ENCODE peak calls at places on chromosomes 4 and X, in seven cellular contexts. One of them, this sample, is unnamed.

GRCh38 chr4:15043922-15044321 is 41.6 kb downstream of the CPEB2 start:
- DNase-seq in upper lobe of left lung: no peak
- DNase-seq in lung: no peak
- DNase-seq in left ventricle myocardium inferior: no peak
- DNase-seq in foreskin fibroblast: no peak
- DNase-seq in RWPE1: no peak
- DNase-seq in cardiac fibroblast: no peak
- DNase-seq in this sample: peak; percentile 8

GRCh38 chr4:56229947-56230346 is 157.3 kb downstream of the AASDH start:
- DNase-seq in upper lobe of left lung: no peak
- DNase-seq in lung: no peak
- DNase-seq in left ventricle myocardium inferior: no peak
- DNase-seq in foreskin fibroblast: no peak
- DNase-seq in RWPE1: no peak
- DNase-seq in cardiac fibroblast: no peak
- DNase-seq in this sample: no peak

GRCh38 chr4:55553442-55553841 is 6.7 kb upstream of the CLOCK start:
- DNase-seq in upper lobe of left lung: peak; percentile 41
- DNase-seq in lung: peak; percentile 44
- DNase-seq in left ventricle myocardium inferior: no peak
- DNase-seq in foreskin fibroblast: peak; percentile 67
- DNase-seq in RWPE1: no peak
- DNase-seq in cardiac fibroblast: peak; percentile 72
- DNase-seq in this sample: peak; percentile 45

GRCh38 chrX:122770581-122770980 is 413.5 kb upstream of the GRIA3 start:
- DNase-seq in upper lobe of left lung: no peak
- DNase-seq in lung: no peak
- DNase-seq in left ventricle myocardium inferior: no peak
- DNase-seq in foreskin fibroblast: no peak
- DNase-seq in RWPE1: no peak
- DNase-seq in cardiac fibroblast: peak; percentile 0
- DNase-seq in this sample: no peak

GRCh38 chrX:63330681-63331080 is 20.5 kb downstream of the SPIN4 start:
- DNase-seq in upper lobe of left lung: no peak
- DNase-seq in lung: no peak
- DNase-seq in left ventricle myocardium inferior: no peak
- DNase-seq in foreskin fibroblast: no peak
- DNase-seq in RWPE1: peak; percentile 26
- DNase-seq in cardiac fibroblast: peak; percentile 36
- DNase-seq in this sample: no peak

GRCh38 chrX:38375888-38376287 is 23.5 kb downstream of the OTC start:
- DNase-seq in upper lobe of left lung: no peak
- DNase-seq in lung: no peak
- DNase-seq in left ventricle myocardium inferior: no peak
- DNase-seq in foreskin fibroblast: peak; percentile 15
- DNase-seq in RWPE1: no peak
- DNase-seq in cardiac fibroblast: peak; percentile 21
- DNase-seq in this sample: peak; percentile 17

GRCh38 chr4:158863296-158863695 is 94.5 kb downstream of the FNIP2 start:
- DNase-seq in upper lobe of left lung: no peak
- DNase-seq in lung: no peak
- DNase-seq in left ventricle myocardium inferior: no peak
- DNase-seq in foreskin fibroblast: no peak
- DNase-seq in RWPE1: no peak
- DNase-seq in cardiac fibroblast: no peak
- DNase-seq in this sample: no peak

GRCh38 chrX:73817381-73818199 is 254.6 kb downstream of the CHIC1 start:
- DNase-seq in upper lobe of left lung: no peak
- DNase-seq in lung: no peak
- DNase-seq in left ventricle myocardium inferior: no peak
- DNase-seq in foreskin fibroblast: peak; percentile 20
- DNase-seq in RWPE1: no peak
- DNase-seq in cardiac fibroblast: no peak
- DNase-seq in this sample: no peak

GRCh38 chrX:100625985-100626491 is 10.6 kb downstream of the TSPAN6 start:
- DNase-seq in upper lobe of left lung: no peak
- DNase-seq in lung: no peak
- DNase-seq in left ventricle myocardium inferior: no peak
- DNase-seq in foreskin fibroblast: peak; percentile 46
- DNase-seq in RWPE1: no peak
- DNase-seq in cardiac fibroblast: no peak
- DNase-seq in this sample: no peak

GRCh38 chrX:79366888-79367749 is at the start of gene ITM2A:
- DNase-seq in upper lobe of left lung: peak; percentile 23
- DNase-seq in lung: no peak
- DNase-seq in left ventricle myocardium inferior: peak; percentile 32
- DNase-seq in foreskin fibroblast: peak; percentile 8
- DNase-seq in RWPE1: no peak
- DNase-seq in cardiac fibroblast: peak; percentile 2
- DNase-seq in this sample: peak; percentile 1

GRCh38 chr4:2570036-2570435 is 33.6 kb downstream of the FAM193A start:
- DNase-seq in upper lobe of left lung: no peak
- DNase-seq in lung: no peak
- DNase-seq in left ventricle myocardium inferior: no peak
- DNase-seq in foreskin fibroblast: no peak
- DNase-seq in RWPE1: no peak
- DNase-seq in cardiac fibroblast: no peak
- DNase-seq in this sample: no peak

GRCh38 chr4:76804060-76804459 is 93.9 kb downstream of the SOWAHB start:
- DNase-seq in upper lobe of left lung: no peak
- DNase-seq in lung: no peak
- DNase-seq in left ventricle myocardium inferior: no peak
- DNase-seq in foreskin fibroblast: no peak
- DNase-seq in RWPE1: no peak
- DNase-seq in cardiac fibroblast: peak; percentile 75
- DNase-seq in this sample: no peak

GRCh38 chr4:138558886-138559285 is 316.7 kb upstream of the SLC7A11 start:
- DNase-seq in upper lobe of left lung: no peak
- DNase-seq in lung: no peak
- DNase-seq in left ventricle myocardium inferior: no peak
- DNase-seq in foreskin fibroblast: no peak
- DNase-seq in RWPE1: no peak
- DNase-seq in cardiac fibroblast: no peak
- DNase-seq in this sample: no peak

GRCh38 chr4:138560448-138560847 is 318.3 kb upstream of the SLC7A11 start:
- DNase-seq in upper lobe of left lung: no peak
- DNase-seq in lung: no peak
- DNase-seq in left ventricle myocardium inferior: no peak
- DNase-seq in foreskin fibroblast: no peak
- DNase-seq in RWPE1: no peak
- DNase-seq in cardiac fibroblast: no peak
- DNase-seq in this sample: no peak

GRCh38 chr4:138555107-138555506 is 313.0 kb upstream of the SLC7A11 start:
- DNase-seq in upper lobe of left lung: no peak
- DNase-seq in lung: no peak
- DNase-seq in left ventricle myocardium inferior: no peak
- DNase-seq in foreskin fibroblast: no peak
- DNase-seq in RWPE1: no peak
- DNase-seq in cardiac fibroblast: no peak
- DNase-seq in this sample: no peak

GRCh38 chr4:138553001-138553845 is 311.1 kb upstream of the SLC7A11 start:
- DNase-seq in upper lobe of left lung: no peak
- DNase-seq in lung: no peak
- DNase-seq in left ventricle myocardium inferior: no peak
- DNase-seq in foreskin fibroblast: no peak
- DNase-seq in RWPE1: no peak
- DNase-seq in cardiac fibroblast: no peak
- DNase-seq in this sample: no peak

GRCh38 chr4:138555584-138555983 is 313.4 kb upstream of the SLC7A11 start:
- DNase-seq in upper lobe of left lung: no peak
- DNase-seq in lung: no peak
- DNase-seq in left ventricle myocardium inferior: no peak
- DNase-seq in foreskin fibroblast: no peak
- DNase-seq in RWPE1: no peak
- DNase-seq in cardiac fibroblast: peak; percentile 40
- DNase-seq in this sample: no peak
- TF ChIP-seq CTCF in upper lobe of left lung: no peak
- TF ChIP-seq CTCF in lung: no peak
- TF ChIP-seq CTCF in left ventricle myocardium inferior: no peak
- TF ChIP-seq CTCF in foreskin fibroblast: peak; percentile 16
- TF ChIP-seq CTCF in RWPE1: no peak
- TF ChIP-seq CTCF in cardiac fibroblast: peak; percentile 32
- TF ChIP-seq CTCF in this sample: no peak

GRCh38 chrX:10021461-10022272 is 54.5 kb downstream of the CLDN34 start:
- DNase-seq in upper lobe of left lung: no peak
- DNase-seq in lung: no peak
- DNase-seq in left ventricle myocardium inferior: no peak
- DNase-seq in foreskin fibroblast: no peak
- DNase-seq in RWPE1: no peak
- DNase-seq in cardiac fibroblast: no peak
- DNase-seq in this sample: peak; percentile 34

GRCh38 chrX:10014462-10015373 is 47.6 kb downstream of the CLDN34 start:
- DNase-seq in upper lobe of left lung: peak; percentile 90
- DNase-seq in lung: peak; percentile 90
- DNase-seq in left ventricle myocardium inferior: peak; percentile 91
- DNase-seq in foreskin fibroblast: peak; percentile 94
- DNase-seq in RWPE1: peak; percentile 72
- DNase-seq in cardiac fibroblast: peak; percentile 89
- DNase-seq in this sample: peak; percentile 90

GRCh38 chrX:10015711-10016515 is 48.8 kb downstream of the CLDN34 start:
- DNase-seq in upper lobe of left lung: no peak
- DNase-seq in lung: no peak
- DNase-seq in left ventricle myocardium inferior: peak; percentile 62
- DNase-seq in foreskin fibroblast: peak; percentile 52
- DNase-seq in RWPE1: no peak
- DNase-seq in cardiac fibroblast: no peak
- DNase-seq in this sample: peak; percentile 42

GRCh38 chrX:10016516-10017132 is 49.5 kb downstream of the CLDN34 start:
- DNase-seq in upper lobe of left lung: no peak
- DNase-seq in lung: no peak
- DNase-seq in left ventricle myocardium inferior: no peak
- DNase-seq in foreskin fibroblast: peak; percentile 36
- DNase-seq in RWPE1: no peak
- DNase-seq in cardiac fibroblast: no peak
- DNase-seq in this sample: no peak

GRCh38 chrX:10017866-10018265 is 50.7 kb downstream of the CLDN34 start:
- DNase-seq in upper lobe of left lung: no peak
- DNase-seq in lung: no peak
- DNase-seq in left ventricle myocardium inferior: no peak
- DNase-seq in foreskin fibroblast: peak; percentile 59
- DNase-seq in RWPE1: peak; percentile 56
- DNase-seq in cardiac fibroblast: peak; percentile 83
- DNase-seq in this sample: no peak
- TF ChIP-seq CTCF in upper lobe of left lung: no peak
- TF ChIP-seq CTCF in lung: no peak
- TF ChIP-seq CTCF in left ventricle myocardium inferior: no peak
- TF ChIP-seq CTCF in foreskin fibroblast: no peak
- TF ChIP-seq CTCF in RWPE1: no peak
- TF ChIP-seq CTCF in cardiac fibroblast: no peak
- TF ChIP-seq CTCF in this sample: no peak

GRCh38 chr4:156378053-156378665 is 424.5 kb upstream of the CTSO start:
- DNase-seq in upper lobe of left lung: peak; percentile 21
- DNase-seq in lung: no peak
- DNase-seq in left ventricle myocardium inferior: no peak
- DNase-seq in foreskin fibroblast: peak; percentile 24
- DNase-seq in RWPE1: peak; percentile 34
- DNase-seq in cardiac fibroblast: peak; percentile 87
- DNase-seq in this sample: no peak
- TF ChIP-seq CTCF in upper lobe of left lung: peak; percentile 33
- TF ChIP-seq CTCF in lung: no peak
- TF ChIP-seq CTCF in left ventricle myocardium inferior: no peak
- TF ChIP-seq CTCF in foreskin fibroblast: peak; percentile 70
- TF ChIP-seq CTCF in RWPE1: peak; percentile 23
- TF ChIP-seq CTCF in cardiac fibroblast: peak; percentile 84
- TF ChIP-seq CTCF in this sample: no peak

GRCh38 chr4:102610476-102610875 is 109.3 kb downstream of the NFKB1 start:
- DNase-seq in upper lobe of left lung: no peak
- DNase-seq in lung: no peak
- DNase-seq in left ventricle myocardium inferior: no peak
- DNase-seq in foreskin fibroblast: no peak
- DNase-seq in RWPE1: no peak
- DNase-seq in cardiac fibroblast: no peak
- DNase-seq in this sample: no peak

GRCh38 chr4:102612824-102613366 is 111.7 kb downstream of the NFKB1 start:
- DNase-seq in upper lobe of left lung: no peak
- DNase-seq in lung: no peak
- DNase-seq in left ventricle myocardium inferior: no peak
- DNase-seq in foreskin fibroblast: no peak
- DNase-seq in RWPE1: peak; percentile 47
- DNase-seq in cardiac fibroblast: no peak
- DNase-seq in this sample: no peak

GRCh38 chr4:102614801-102615200 is 113.6 kb downstream of the NFKB1 start:
- DNase-seq in upper lobe of left lung: no peak
- DNase-seq in lung: no peak
- DNase-seq in left ventricle myocardium inferior: no peak
- DNase-seq in foreskin fibroblast: no peak
- DNase-seq in RWPE1: no peak
- DNase-seq in cardiac fibroblast: no peak
- DNase-seq in this sample: peak; percentile 25

GRCh38 chr4:102610007-102610406 is 108.8 kb downstream of the NFKB1 start:
- DNase-seq in upper lobe of left lung: no peak
- DNase-seq in lung: no peak
- DNase-seq in left ventricle myocardium inferior: no peak
- DNase-seq in foreskin fibroblast: peak; percentile 24
- DNase-seq in RWPE1: no peak
- DNase-seq in cardiac fibroblast: peak; percentile 24
- DNase-seq in this sample: no peak

DNA sequence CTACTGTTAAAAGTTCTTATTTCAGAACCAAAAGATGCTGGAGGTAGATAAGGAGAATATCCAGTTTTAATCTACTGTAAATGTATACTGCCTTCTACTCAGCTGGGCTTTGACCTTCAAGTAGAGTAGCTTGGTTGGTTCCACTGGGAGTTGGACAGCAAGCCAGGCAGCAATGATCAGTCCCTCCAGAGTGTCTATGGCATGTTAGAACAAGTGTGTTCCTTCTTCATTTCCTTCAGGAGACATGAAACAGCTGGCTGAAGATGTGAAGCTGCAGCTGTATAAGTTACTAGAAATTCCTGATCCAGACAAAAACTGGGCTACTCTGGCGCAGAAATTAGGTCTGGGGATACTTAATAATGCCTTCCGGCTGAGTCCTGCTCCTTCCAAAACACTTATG is 111.0 kb downstream of the NFKB1 start:
- DNase-seq in upper lobe of left lung: no peak
- DNase-seq in lung: no peak
- DNase-seq in left ventricle myocardium inferior: no peak
- DNase-seq in foreskin fibroblast: no peak
- DNase-seq in RWPE1: no peak
- DNase-seq in cardiac fibroblast: no peak
- DNase-seq in this sample: no peak
- TF ChIP-seq CTCF in upper lobe of left lung: no peak
- TF ChIP-seq CTCF in lung: no peak
- TF ChIP-seq CTCF in left ventricle myocardium inferior: no peak
- TF ChIP-seq CTCF in foreskin fibroblast: no peak
- TF ChIP-seq CTCF in RWPE1: no peak
- TF ChIP-seq CTCF in cardiac fibroblast: no peak
- TF ChIP-seq CTCF in this sample: no peak

DNA sequence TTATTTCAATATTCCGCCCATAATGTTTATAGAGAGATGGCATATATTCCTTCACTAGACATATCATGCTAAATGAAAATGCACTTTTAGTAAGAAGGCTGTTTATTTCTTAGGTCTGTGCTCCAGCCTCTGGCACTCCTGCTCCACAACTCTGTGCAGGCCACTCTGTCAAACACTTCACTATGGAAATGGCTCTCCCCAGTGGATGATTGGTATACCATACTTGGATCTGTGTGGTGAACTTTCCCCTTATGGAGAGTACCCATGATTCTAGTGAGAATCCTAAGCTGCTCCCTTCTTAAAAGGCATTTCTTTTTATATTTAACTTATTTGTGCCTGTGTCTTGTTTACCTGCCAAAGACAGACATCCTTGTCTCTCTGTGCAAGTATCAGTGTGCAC is 480.1 kb upstream of the GALNT7 start:
- DNase-seq in upper lobe of left lung: no peak
- DNase-seq in lung: no peak
- DNase-seq in left ventricle myocardium inferior: no peak
- DNase-seq in foreskin fibroblast: no peak
- DNase-seq in RWPE1: no peak
- DNase-seq in cardiac fibroblast: no peak
- DNase-seq in this sample: no peak
- TF ChIP-seq CTCF in upper lobe of left lung: no peak
- TF ChIP-seq CTCF in lung: no peak
- TF ChIP-seq CTCF in left ventricle myocardium inferior: no peak
- TF ChIP-seq CTCF in foreskin fibroblast: no peak
- TF ChIP-seq CTCF in RWPE1: no peak
- TF ChIP-seq CTCF in cardiac fibroblast: no peak
- TF ChIP-seq CTCF in this sample: no peak

This sample was measured in adrenal gland.